ENCODE peak calls at places on chromosomes 16 and 17, in ten cellular contexts. E, M, V, X, O, D, Y, C, N and B are unnamed samples.

GRCh38 chr17:75612906-75613626 is 20.2 kb upstream of the SMIM5 start:
- DNase-seq in E (no peak), M (no peak), V (no peak), X (no peak), O (no peak), D (no peak), Y (no peak), C (no peak), N (no peak), B (no peak)

GRCh38 chr16:64196444-64196843 is 925.4 kb downstream of the CDH11 start:
- DNase-seq in E (no peak), M (no peak), V (no peak), X (no peak), O (no peak), D (no peak), Y (no peak), C (peak), N (no peak), B (no peak)

GRCh38 chr17:44623070-44623725 is 33.1 kb upstream of the MEIOC start:
- DNase-seq in E (no peak), M (no peak), V (no peak), X (no peak), O (no peak), D (no peak), Y (no peak), C (peak), N (no peak), B (no peak)

GRCh38 chr17:17416400-17417360 is 60.1 kb upstream of the MED9 start:
- DNase-seq in E (no peak), M (peak), V (no peak), X (peak), O (peak), D (no peak), Y (peak), C (peak), N (peak), B (peak)

GRCh38 chr17:83010323-83011200 is 68.8 kb upstream of the METRNL start:
- DNase-seq in E (no peak), M (no peak), V (no peak), X (no peak), O (no peak), D (no peak), Y (peak), C (peak), N (no peak), B (no peak)

GRCh38 chr17:51397361-51398127 is 137.2 kb downstream of the UTP18 start:
- DNase-seq in E (no peak), M (no peak), V (no peak), X (no peak), O (no peak), D (no peak), Y (peak), C (peak), N (no peak), B (peak)

GRCh38 chr17:27336217-27336616 is 42.3 kb downstream of the WSB1 start:
- DNase-seq in E (no peak), M (no peak), V (no peak), X (no peak), O (no peak), D (no peak), Y (no peak), C (no peak), N (no peak), B (no peak)

GRCh38 chr17:64706224-64707076 is 44.3 kb upstream of the SMURF2 start:
- DNase-seq in E (no peak), M (peak), V (no peak), X (no peak), O (no peak), D (no peak), Y (no peak), C (peak), N (no peak), B (peak)

GRCh38 chr17:41325611-41326010 is 10.1 kb upstream of the KRTAP17-1 start:
- DNase-seq in E (no peak), M (no peak), V (no peak), X (no peak), O (no peak), D (no peak), Y (no peak), C (no peak), N (no peak), B (no peak)

GRCh38 chr17:19769946-19770652 is 22.0 kb upstream of the ALDH3A1 start:
- DNase-seq in E (no peak), M (no peak), V (no peak), X (no peak), O (no peak), D (no peak), Y (peak), C (peak), N (no peak), B (no peak)

GRCh38 chr17:78383725-78384471 is 5.4 kb downstream of the PGS1 start:
- DNase-seq in E (peak), M (no peak), V (peak), X (peak), O (no peak), D (no peak), Y (peak), C (peak), N (peak), B (peak)